ENCODE peak calls at places on chromosome 20, in seven cellular contexts. O is AG09309, L is lung, D is ovary, K is pancreas, A is transverse colon, U is IMR-90. H is an unnamed sample.

GRCh38 chr20:62117658-62118057 is 4.6 kb upstream of the LSM14B start:
- DNase-seq in U (no peak), A (peak), D (no peak), O (no peak), K (no peak), L (no peak), H (no peak)

GRCh38 chr20:50112512-50113419 is at the start of gene UBE2V1:
- DNase-seq in U (peak), D (peak), A (peak), L (peak), K (peak), O (no peak), H (peak)

GRCh38 chr20:11195169-11195568 is 521.4 kb upstream of the JAG1 start:
- DNase-seq in K (no peak), L (no peak), O (no peak), D (no peak), U (no peak), A (peak), H (no peak)

GRCh38 chr20:49948809-49949507 is 12.8 kb downstream of the RNF114 start:
- DNase-seq in L (no peak), K (peak), U (peak), A (no peak), O (peak), D (no peak), H (no peak)

GRCh38 chr20:62831361-62831788 is 14.5 kb downstream of the COL9A3 start:
- DNase-seq in U (no peak), L (no peak), O (no peak), K (peak), A (peak), D (no peak), H (peak)

GRCh38 chr20:46089076-46089337 is 755 bp downstream of the NCOA5 start:
- DNase-seq in A (no peak), O (no peak), U (peak), K (no peak), L (no peak), D (no peak), H (no peak)

GRCh38 chr20:25453035-25453810 is 45.8 kb downstream of the GINS1 start:
- DNase-seq in K (no peak), O (no peak), A (no peak), L (no peak), U (peak), D (no peak), H (no peak)

GRCh38 chr20:3803289-3803688 is 7.2 kb downstream of the CDC25B start:
- DNase-seq in O (no peak), D (no peak), K (no peak), U (no peak), L (no peak), A (no peak), H (no peak)

GRCh38 chr20:4966826-4967751 is 34.2 kb downstream of the SLC23A2 start:
- DNase-seq in A (no peak), D (no peak), O (no peak), L (no peak), K (no peak), U (peak), H (no peak)

GRCh38 chr20:13336308-13337089 is 115.4 kb downstream of the ISM1 start:
- DNase-seq in O (peak), A (no peak), D (no peak), L (no peak), K (no peak), U (peak), H (no peak)

GRCh38 chr20:32210206-32210605 is 2.5 kb downstream of the POFUT1 start:
- DNase-seq in L (no peak), U (peak), A (no peak), K (no peak), D (no peak), O (no peak), H (no peak)

GRCh38 chr20:51549474-51549873 is 7.0 kb upstream of the NFATC2 start:
- DNase-seq in O (no peak), D (no peak), U (no peak), A (no peak), K (no peak), L (no peak), H (no peak)

GRCh38 chr20:4645621-4646020 is 76.1 kb upstream of the PRND start:
- DNase-seq in L (no peak), O (no peak), D (no peak), K (no peak), U (no peak), A (no peak), H (no peak)

GRCh38 chr20:10448270-10449156 is 13.4 kb downstream of the SLX4IP start:
- DNase-seq in L (no peak), K (no peak), D (no peak), U (peak), A (no peak), O (no peak), H (peak)

GRCh38 chr20:33838035-33838864 is 27.1 kb downstream of the CHMP4B start:
- DNase-seq in A (peak), L (no peak), K (no peak), O (no peak), U (no peak), D (no peak), H (no peak)

GRCh38 chr20:49775229-49775693 is 37.4 kb upstream of the SLC9A8 start:
- DNase-seq in L (peak), O (no peak), U (peak), D (peak), A (peak), K (peak), H (peak)

GRCh38 chr20:61755971-61756421 is 309.7 kb downstream of the TAF4 start:
- DNase-seq in A (no peak), O (no peak), K (peak), L (no peak), U (no peak), D (no peak), H (no peak)

GRCh38 chr20:36008461-36009035 is 40.2 kb downstream of the CNBD2 start:
- DNase-seq in O (no peak), K (no peak), D (no peak), U (no peak), L (no peak), A (no peak), H (no peak)
- TF ChIP-seq CTCF in O (no peak), K (no peak), D (no peak), U (no peak), L (no peak), A (no peak), H (no peak)

DNA sequence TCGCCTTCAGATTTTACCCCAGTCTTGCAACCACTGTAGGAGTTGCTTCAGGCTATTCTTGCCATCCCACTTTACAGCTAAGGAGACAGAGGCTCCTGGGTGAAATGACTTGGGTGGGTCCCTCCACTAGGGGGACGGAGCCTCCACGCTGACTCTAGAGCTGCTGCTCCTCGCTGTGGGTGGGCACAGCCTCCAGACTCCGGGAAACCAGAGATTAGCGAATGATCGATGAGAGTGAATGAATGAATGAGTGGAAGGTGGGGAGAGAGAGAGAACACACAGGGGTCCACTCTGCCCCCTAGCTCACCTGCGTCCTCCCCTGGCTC is 10.4 kb downstream of the ZBP1 start:
- DNase-seq in A (no peak), D (no peak), U (no peak), O (no peak), L (no peak), K (no peak), H (no peak)
- TF ChIP-seq CTCF in A (no peak), D (no peak), U (no peak), O (no peak), L (no peak), K (no peak), H (peak)

GRCh38 chr20:9220874-9221547 is 152.1 kb downstream of the PLCB4 start:
- DNase-seq in O (peak), A (no peak), U (peak), L (no peak), D (no peak), K (no peak), H (peak)

GRCh38 chr20:9218412-9219001 is 149.6 kb downstream of the PLCB4 start:
- DNase-seq in U (peak), K (no peak), A (no peak), D (no peak), L (no peak), O (peak), H (no peak)

GRCh38 chr20:9228774-9229450 is 160.0 kb downstream of the PLCB4 start:
- DNase-seq in L (no peak), D (peak), O (no peak), U (no peak), A (no peak), K (no peak), H (no peak)

GRCh38 chr20:9225879-9226278 is 157.0 kb downstream of the PLCB4 start:
- DNase-seq in U (no peak), A (no peak), K (no peak), D (no peak), O (no peak), L (no peak), H (no peak)

DNA sequence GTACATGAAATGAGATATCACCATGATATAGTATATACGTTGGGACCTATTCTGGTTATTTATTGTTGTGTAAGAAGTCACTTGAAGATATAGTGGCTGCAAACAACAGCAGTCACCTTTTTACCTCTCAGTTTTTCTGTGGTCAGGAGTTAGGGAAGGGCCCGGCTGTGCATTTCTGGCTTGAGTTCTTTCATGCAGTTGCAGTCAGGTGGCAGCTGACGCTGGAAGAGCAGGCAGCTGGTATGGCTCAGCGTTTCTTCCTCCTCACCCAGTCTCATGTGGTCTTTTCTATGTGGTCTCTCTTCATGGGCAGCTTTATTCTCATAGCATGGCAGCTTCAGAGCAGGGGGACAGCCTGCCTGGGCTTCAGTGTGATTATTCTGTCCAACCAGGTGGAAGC is 154.4 kb downstream of the PLCB4 start:
- DNase-seq in O (no peak), U (no peak), A (no peak), K (no peak), L (no peak), D (no peak), H (no peak)
- TF ChIP-seq CTCF in O (no peak), U (no peak), A (no peak), K (no peak), L (no peak), D (no peak), H (no peak)

DNA sequence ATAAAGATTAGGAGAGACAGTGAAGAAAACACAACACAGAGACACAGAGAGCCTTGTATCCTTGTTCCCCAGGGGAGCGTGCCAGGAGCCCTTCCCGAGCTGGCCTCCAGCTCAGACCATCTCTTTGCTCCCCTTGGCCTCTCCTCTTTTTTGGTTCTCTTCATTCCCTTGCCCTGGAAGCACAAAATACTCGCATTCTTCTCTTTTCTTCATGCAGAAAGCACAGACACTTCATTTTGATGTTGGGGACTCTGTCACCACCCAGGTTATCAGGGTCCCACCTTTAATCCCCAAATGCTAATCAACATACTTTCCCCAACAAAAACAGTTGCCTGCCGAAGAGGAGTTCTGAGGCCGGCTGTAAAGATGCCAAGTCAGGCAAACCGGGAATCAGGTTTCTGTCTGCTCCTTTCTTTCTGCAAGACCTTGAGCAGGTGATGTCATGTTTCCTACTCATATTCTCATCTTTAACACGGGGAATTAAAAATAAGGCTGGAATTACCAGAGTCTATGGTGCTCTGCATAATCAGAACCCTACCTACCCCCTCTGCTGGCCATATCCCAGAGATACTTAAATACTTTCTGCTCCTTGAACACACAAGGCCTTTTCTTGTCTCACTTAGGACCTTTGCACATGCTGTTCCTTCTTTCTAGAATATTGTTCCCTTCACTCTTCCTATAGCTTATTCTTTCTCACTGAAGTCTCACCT is 21.7 kb downstream of the TGM6 start:
- DNase-seq in U (peak), K (no peak), D (no peak), L (no peak), A (no peak), O (peak), H (no peak)
- TF ChIP-seq CTCF in U (peak), K (no peak), D (no peak), L (no peak), A (peak), O (peak), H (peak)